ENCODE peak calls at places on chromosomes 16 and 17, in four cellular contexts. X, R, O and B are unnamed samples. For H3K4me1 and H3K9me3, the result is how much of the 10 kb centered on the place peaks cover.

GRCh38 chr17:57940653-57941329 is 14.4 kb downstream of the CUEDC1 start:
- DNase-seq in X (no peak), R (no peak), O (no peak), B (no peak)

GRCh38 chr16:81846105-81846504 is 67.0 kb downstream of the PLCG2 start:
- DNase-seq in X (peak), R (no peak), O (no peak), B (no peak)

GRCh38 chr16:22813223-22813945 is 578 bp upstream of the HS3ST2 start:
- DNase-seq in X (no peak), R (peak), O (peak), B (no peak)

GRCh38 chr17:75260679-75261335 is 599 bp downstream of the GGA3 start:
- DNase-seq in X (no peak), R (no peak), O (no peak), B (no peak)

GRCh38 chr17:16300554-16300953 is 52.7 kb downstream of the CENPV start:
- DNase-seq in X (no peak), R (no peak), O (no peak), B (no peak)

GRCh38 chr16:57166951-57167350 is 18.9 kb downstream of the PSME3IP1 start:
- DNase-seq in X (no peak), R (no peak), O (no peak), B (no peak)

GRCh38 chr16:1551166-1551565 is 17.7 kb downstream of the TMEM204 start:
- DNase-seq in X (no peak), R (no peak), O (no peak), B (no peak)

GRCh38 chr16:71254832-71255560 is 24.5 kb upstream of the HYDIN start:
- DNase-seq in X (no peak), R (no peak), O (no peak), B (no peak)

GRCh38 chr17:57044976-57045867 is 39.8 kb upstream of the AKAP1 start:
- DNase-seq in X (no peak), R (no peak), O (no peak), B (peak)

GRCh38 chr16:56732366-56732765 is 2.4 kb downstream of the NUP93 start:
- DNase-seq in X (no peak), R (no peak), O (no peak), B (no peak)

GRCh38 chr16:50602531-50603205 is 54.5 kb downstream of the NKD1 start:
- DNase-seq in X (no peak), R (peak), O (no peak), B (peak)

GRCh38 chr16:85573696-85574641 is 39.2 kb upstream of the GSE1 start:
- DNase-seq in X (no peak), R (peak), O (peak), B (no peak)

GRCh38 chr17:77107506-77108433 is 33.0 kb upstream of the SEC14L1 start:
- DNase-seq in X (no peak), R (peak), O (no peak), B (no peak)

GRCh38 chr16:505479-506245 is 21.9 kb upstream of the CAPN15 start:
- DNase-seq in X (no peak), R (no peak), O (no peak), B (no peak)

GRCh38 chr16:1777375-1778199 is 4.7 kb upstream of the MRPS34 start:
- DNase-seq in X (no peak), R (no peak), O (no peak), B (peak)

GRCh38 chr16:4115209-4115940 is 867 bp downstream of the ADCY9 start:
- DNase-seq in X (peak), R (peak), O (peak), B (peak)

GRCh38 chr16:72311426-72311825 is 139.5 kb upstream of the PMFBP1 start:
- DNase-seq in X (no peak), R (no peak), O (no peak), B (no peak)

GRCh38 chr16:87138316-87138715 is 178.9 kb downstream of the C16orf95 start:
- DNase-seq in X (no peak), R (no peak), O (no peak), B (no peak)

GRCh38 chr17:48722924-48723554 is at the start of gene PRAC2:
- DNase-seq in X (no peak), R (no peak), O (no peak), B (no peak)

GRCh38 chr17:49913226-49914095 is 55.5 kb upstream of the DLX4 start:
- DNase-seq in X (peak), R (no peak), O (no peak), B (no peak)

GRCh38 chr17:73770115-73770848 is 126.0 kb upstream of the SDK2 start:
- DNase-seq in X (peak), R (peak), O (peak), B (no peak)

GRCh38 chr16:76123966-76124365 is 153.2 kb upstream of the CNTNAP4 start:
- DNase-seq in X (no peak), R (no peak), O (no peak), B (no peak)

GRCh38 chr16:86095131-86095752 is 196.3 kb downstream of the IRF8 start:
- DNase-seq in X (no peak), R (peak), O (no peak), B (no peak)

GRCh38 chr16:88542231-88542630 is 28.0 kb upstream of the ZC3H18 start:
- DNase-seq in X (no peak), R (no peak), O (no peak), B (no peak)

GRCh38 chr16:57621521-57622268 is 6.7 kb upstream of the ADGRG1 start:
- DNase-seq in X (no peak), R (no peak), O (no peak), B (no peak)

GRCh38 chr16:73032548-73033270 is 15.2 kb downstream of the ZFHX3 start:
- DNase-seq in X (no peak), R (no peak), O (no peak), B (no peak)

GRCh38 chr16:24778676-24779075 is 49.2 kb downstream of the TNRC6A start:
- DNase-seq in X (no peak), R (no peak), O (no peak), B (no peak)

GRCh38 chr17:81097134-81097942 is 62.4 kb downstream of the BAIAP2 start:
- DNase-seq in X (peak), R (peak), O (peak), B (no peak)

GRCh38 chr17:65324977-65325376 is 187.8 kb downstream of the RGS9 start:
- DNase-seq in X (no peak), R (no peak), O (no peak), B (no peak)

GRCh38 chr16:47778106-47778803 is 317.1 kb downstream of the PHKB start:
- DNase-seq in X (no peak), R (no peak), O (no peak), B (no peak)

GRCh38 chr17:76154292-76154691 is 13.2 kb upstream of the FOXJ1 start:
- DNase-seq in X (no peak), R (no peak), O (no peak), B (no peak)

GRCh38 chr16:81035975-81036750 is 521 bp downstream of the ATMIN start:
- DNase-seq in X (peak), R (peak), O (peak), B (no peak)

GRCh38 chr16:12833939-12834338 is 30.3 kb upstream of the CPPED1 start:
- DNase-seq in X (peak), R (no peak), O (no peak), B (no peak)

GRCh38 chr17:65558311-65558682 is 3.2 kb downstream of the AXIN2 start:
- DNase-seq in X (no peak), R (no peak), O (no peak), B (no peak)

GRCh38 chr17:77254961-77255741 is 114.4 kb downstream of the SEC14L1 start:
- DNase-seq in X (peak), R (no peak), O (no peak), B (no peak)

GRCh38 chr16:78903237-78903636 is 697.3 kb downstream of the MAF start:
- DNase-seq in X (no peak), R (no peak), O (no peak), B (no peak)

GRCh38 chr17:40553694-40554534 is 11.4 kb downstream of the CCR7 start:
- DNase-seq in X (no peak), R (peak), O (peak), B (no peak)

GRCh38 chr17:35536664-35537160 is 766 bp downstream of the SLFN12L start:
- DNase-seq in X (no peak), R (no peak), O (no peak), B (no peak)

GRCh38 chr17:59155439-59156177 is at the start of gene PRR11:
- DNase-seq in X (no peak), R (peak), O (peak), B (peak)
- H3K4me1 ChIP-seq in X (half or more), R (under half), O (under half), B (half or more)

DNA sequence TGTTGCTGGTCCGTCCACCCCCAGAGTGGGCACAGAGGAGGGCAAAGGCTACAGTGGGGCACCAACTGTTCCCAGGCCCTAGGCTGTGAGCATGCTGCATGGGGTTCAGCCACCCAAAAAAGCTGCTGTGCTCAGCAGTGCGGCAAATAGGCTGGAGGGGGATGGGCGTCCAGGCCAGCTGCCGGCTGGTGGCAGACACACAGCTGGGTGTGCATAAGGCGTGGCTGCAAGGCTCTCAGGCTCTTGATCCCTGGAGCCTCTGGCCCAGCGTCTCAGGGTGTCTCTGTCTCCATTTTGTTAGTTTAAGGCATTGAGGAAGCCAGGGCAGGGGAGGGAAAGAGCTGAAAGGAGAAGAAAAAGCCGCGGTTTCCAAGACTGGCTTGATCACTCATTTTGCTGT is 8.8 kb downstream of the RPL19 start:
- DNase-seq in X (peak), R (peak), O (no peak), B (no peak)
- H3K9me3 ChIP-seq in X (under half), R (under half), O (under half), B (under half)

DNA sequence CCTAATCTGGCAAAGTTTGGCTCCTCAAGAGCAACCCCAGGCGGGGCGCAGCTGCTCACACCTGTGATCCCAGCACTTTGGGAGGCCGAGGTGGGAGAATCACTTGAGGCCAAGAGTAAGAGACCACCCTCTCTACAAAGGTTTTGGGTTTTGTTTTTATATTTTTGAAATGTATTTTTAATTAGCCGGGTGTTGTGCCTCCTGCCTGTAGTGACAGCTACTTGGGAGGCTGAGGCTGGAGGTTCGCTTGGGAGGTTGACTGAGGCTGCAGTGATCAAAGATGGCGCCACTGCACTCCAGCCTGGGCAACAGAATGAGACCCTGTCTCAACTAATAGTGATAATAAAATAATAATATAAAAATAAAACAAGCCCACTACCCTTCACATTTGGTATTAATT is 756 bp upstream of the USP7 start:
- DNase-seq in X (no peak), R (no peak), O (no peak), B (no peak)
- H3K4me1 ChIP-seq in X (under half), R (under half), O (under half), B (under half)

DNA sequence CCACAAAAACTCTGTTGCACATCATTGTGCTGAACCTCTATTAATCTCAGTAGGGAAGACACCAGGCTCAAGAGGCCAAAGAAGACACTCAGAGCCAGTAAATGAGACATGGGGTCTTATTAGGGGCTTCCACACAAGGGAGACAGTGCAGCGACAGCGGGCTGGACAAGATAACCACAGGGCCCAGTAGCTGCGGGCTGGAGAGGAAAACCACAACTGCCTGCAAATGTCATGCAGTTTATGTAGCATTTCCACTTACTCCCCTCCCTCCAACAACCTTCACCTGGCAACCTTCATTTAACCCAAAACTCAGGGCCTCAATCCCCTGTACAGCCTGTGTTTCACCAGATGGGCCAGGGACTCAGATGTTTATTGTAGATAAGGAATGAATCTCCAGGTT is 185.6 kb downstream of the UTP18 start:
- DNase-seq in X (no peak), R (no peak), O (no peak), B (no peak)
- H3K9me3 ChIP-seq in X (under half), R (under half), O (under half), B (under half)

DNA sequence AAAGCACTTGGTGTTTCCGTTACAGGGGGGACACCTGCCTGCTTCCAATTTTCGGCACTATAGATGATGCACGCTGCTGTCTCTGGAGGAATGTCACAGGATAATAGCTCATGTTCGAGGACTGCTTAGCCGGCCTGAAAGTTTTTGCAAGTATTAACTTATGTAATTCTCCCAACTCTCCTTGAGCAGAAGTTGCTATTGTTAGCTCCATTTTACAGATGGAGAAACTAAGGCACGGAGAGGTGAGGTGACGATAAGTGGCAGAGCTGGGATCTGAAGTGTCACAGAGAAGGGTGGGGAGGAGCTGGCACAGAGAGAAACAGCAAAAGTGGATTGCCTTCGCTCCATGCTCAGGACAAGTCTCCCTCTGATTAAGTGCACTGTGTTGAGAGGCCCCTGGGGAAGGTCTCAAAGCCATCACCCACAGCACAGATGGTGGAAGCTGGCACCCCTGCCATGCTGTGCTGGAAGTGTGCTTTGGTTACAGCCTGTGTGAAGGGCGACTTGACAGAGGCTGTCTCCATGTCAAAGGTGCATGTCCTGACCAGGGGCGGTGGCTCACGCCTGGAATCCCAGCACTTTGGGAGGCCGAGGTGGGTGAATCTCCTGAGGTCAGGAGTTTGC is 40.8 kb upstream of the MEAK7 start:
- DNase-seq in X (no peak), R (no peak), O (no peak), B (no peak)
- H3K4me1 ChIP-seq in X (under half), R (under half), O (under half), B (under half)

DNA sequence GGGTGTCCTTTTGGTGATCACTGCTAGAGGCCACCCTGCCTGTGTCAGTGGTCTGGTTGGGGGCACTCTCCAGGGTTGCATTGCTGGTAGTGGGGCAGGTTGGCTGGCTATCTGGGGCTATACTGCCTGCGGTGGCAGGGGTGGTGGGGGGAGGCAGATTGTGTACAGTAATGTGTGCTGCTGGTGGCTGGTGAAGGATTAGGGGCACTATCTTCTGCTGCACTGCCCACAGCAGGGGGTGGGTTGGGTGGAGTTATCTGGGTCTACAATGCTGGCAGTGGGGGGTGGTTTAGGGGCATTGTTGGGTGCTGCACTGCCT is 204.0 kb upstream of the WSB1 start:
- DNase-seq in X (no peak), R (no peak), O (no peak), B (no peak)
- H3K9me3 ChIP-seq in X (under half), R (under half), O (under half), B (under half)

GRCh38 chr17:2056221-2057129 is 1.6 kb downstream of the HIC1 start:
- DNase-seq in X (no peak), R (peak), O (no peak), B (peak)

GRCh38 chr17:2054262-2054739 is 602 bp upstream of the HIC1 start:
- DNase-seq in X (peak), R (peak), O (no peak), B (no peak)

GRCh38 chr17:2057130-2057713 is 2.3 kb downstream of the HIC1 start:
- DNase-seq in X (no peak), R (no peak), O (no peak), B (no peak)

GRCh38 chr17:2054740-2055493 is at the start of gene HIC1:
- DNase-seq in X (peak), R (peak), O (peak), B (peak)

GRCh38 chr17:2055494-2056220 is 754 bp downstream of the HIC1 start:
- DNase-seq in X (no peak), R (peak), O (no peak), B (peak)
- H3K4me1 ChIP-seq in X (under half), R (under half), O (half or more), B (under half)

DNA sequence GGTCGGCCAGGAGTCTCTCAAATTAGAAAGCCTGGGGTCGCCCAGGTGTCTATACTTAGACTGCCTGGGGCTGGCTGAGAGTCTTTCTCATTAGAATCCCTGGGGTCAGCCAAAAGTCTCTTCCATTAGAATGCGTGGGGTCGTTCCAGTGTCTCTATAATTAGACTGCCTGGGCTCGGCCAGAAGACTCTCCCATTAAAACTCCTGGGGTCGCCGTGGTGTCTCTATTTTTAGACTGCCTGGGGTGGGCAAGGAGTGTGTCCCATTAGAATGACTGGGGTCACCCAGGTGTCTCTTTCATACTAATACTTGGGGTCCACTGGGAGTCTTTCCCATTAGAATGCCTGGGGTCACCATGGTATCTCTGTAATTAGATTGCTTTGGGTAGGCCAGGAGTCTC is 2227.7 kb downstream of the TP53TG3F start:
- DNase-seq in X (no peak), R (no peak), O (no peak), B (no peak)
- H3K9me3 ChIP-seq in X (under half), R (under half), O (under half), B (under half)

GRCh38 chr17:46192484-46193245 is 564 bp downstream of the KANSL1 start:
- DNase-seq in X (peak), R (peak), O (peak), B (peak)
- H3K4me1 ChIP-seq in X (half or more), R (under half), O (half or more), B (half or more)

DNA sequence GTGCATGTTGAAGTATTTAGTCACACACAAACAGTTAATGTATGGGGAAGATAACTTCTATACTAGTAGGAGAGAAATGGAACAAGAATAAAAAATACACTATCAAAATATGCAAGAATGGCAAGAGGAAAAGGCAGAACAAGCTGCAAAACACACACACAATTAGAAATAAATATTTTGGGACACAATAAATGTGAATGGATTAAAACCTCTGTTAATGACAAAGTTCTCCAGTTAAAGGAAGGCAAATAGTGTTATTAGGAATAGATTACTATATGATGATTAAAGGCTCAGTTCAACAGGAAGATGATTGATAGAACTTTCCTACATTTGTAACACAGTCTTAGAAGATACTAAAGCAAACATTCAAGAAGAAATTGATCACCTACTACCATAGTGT is 106.3 kb upstream of the ZNF750 start:
- DNase-seq in X (no peak), R (no peak), O (no peak), B (no peak)
- H3K9me3 ChIP-seq in X (half or more), R (under half), O (under half), B (under half)